ENCODE peak calls at places on chromosomes 5 and 9, in seven cellular contexts. One of them, this sample, is unnamed. For H3K4me1 and H3K9me3, the result is how much of the 10 kb centered on the place peaks cover.

GRCh38 chr5:172866802-172867748 is 33.0 kb downstream of the ERGIC1 start:
- DNase-seq in endothelial cell of umbilical vein: no peak
- DNase-seq in A549: no peak
- DNase-seq in neuronal stem cell: no peak
- DNase-seq in pancreas: peak
- DNase-seq in CD4-positive, CD25-positive, alpha-beta regulatory T cell: no peak
- DNase-seq in body of pancreas: no peak
- DNase-seq in this sample: no peak

GRCh38 chr9:122346478-122347347 is 24.1 kb upstream of the PTGS1 start:
- DNase-seq in endothelial cell of umbilical vein: peak
- DNase-seq in body of pancreas: peak
- DNase-seq in neuronal stem cell: no peak
- DNase-seq in A549: no peak
- DNase-seq in CD4-positive, CD25-positive, alpha-beta regulatory T cell: peak
- DNase-seq in pancreas: peak
- DNase-seq in this sample: no peak

GRCh38 chr5:16726538-16726946 is 109.7 kb upstream of the RETREG1 start:
- DNase-seq in neuronal stem cell: no peak
- DNase-seq in endothelial cell of umbilical vein: peak
- DNase-seq in body of pancreas: no peak
- DNase-seq in pancreas: no peak
- DNase-seq in CD4-positive, CD25-positive, alpha-beta regulatory T cell: peak
- DNase-seq in A549: no peak
- DNase-seq in this sample: no peak

GRCh38 chr9:69549310-69550202 is 122.6 kb downstream of the APBA1 start:
- DNase-seq in CD4-positive, CD25-positive, alpha-beta regulatory T cell: peak
- DNase-seq in endothelial cell of umbilical vein: peak
- DNase-seq in body of pancreas: peak
- DNase-seq in pancreas: no peak
- DNase-seq in neuronal stem cell: no peak
- DNase-seq in A549: peak
- DNase-seq in this sample: no peak

GRCh38 chr5:108102463-108102862 is 279.4 kb downstream of the FBXL17 start:
- DNase-seq in body of pancreas: no peak
- DNase-seq in CD4-positive, CD25-positive, alpha-beta regulatory T cell: no peak
- DNase-seq in neuronal stem cell: no peak
- DNase-seq in endothelial cell of umbilical vein: no peak
- DNase-seq in pancreas: no peak
- DNase-seq in A549: no peak
- DNase-seq in this sample: no peak

GRCh38 chr5:37841223-37841622 is 1.4 kb upstream of the GDNF start:
- DNase-seq in endothelial cell of umbilical vein: peak
- DNase-seq in A549: no peak
- DNase-seq in CD4-positive, CD25-positive, alpha-beta regulatory T cell: no peak
- DNase-seq in body of pancreas: no peak
- DNase-seq in pancreas: no peak
- DNase-seq in neuronal stem cell: no peak
- DNase-seq in this sample: no peak

GRCh38 chr5:19891658-19892057 is 96.3 kb downstream of the CDH18 start:
- DNase-seq in A549: no peak
- DNase-seq in CD4-positive, CD25-positive, alpha-beta regulatory T cell: no peak
- DNase-seq in neuronal stem cell: no peak
- DNase-seq in pancreas: no peak
- DNase-seq in body of pancreas: no peak
- DNase-seq in endothelial cell of umbilical vein: no peak
- DNase-seq in this sample: no peak

GRCh38 chr9:23447166-23447565 is 378.9 kb downstream of the ELAVL2 start:
- DNase-seq in A549: no peak
- DNase-seq in body of pancreas: no peak
- DNase-seq in neuronal stem cell: no peak
- DNase-seq in endothelial cell of umbilical vein: peak
- DNase-seq in CD4-positive, CD25-positive, alpha-beta regulatory T cell: no peak
- DNase-seq in pancreas: no peak
- DNase-seq in this sample: no peak

GRCh38 chr5:6730407-6730806 is 17.2 kb downstream of the TENT4A start:
- DNase-seq in CD4-positive, CD25-positive, alpha-beta regulatory T cell: peak
- DNase-seq in neuronal stem cell: no peak
- DNase-seq in body of pancreas: no peak
- DNase-seq in endothelial cell of umbilical vein: no peak
- DNase-seq in pancreas: no peak
- DNase-seq in A549: no peak
- DNase-seq in this sample: no peak

GRCh38 chr9:116002624-116003023 is 151.0 kb upstream of the PAPPA start:
- DNase-seq in endothelial cell of umbilical vein: no peak
- DNase-seq in neuronal stem cell: no peak
- DNase-seq in pancreas: no peak
- DNase-seq in body of pancreas: no peak
- DNase-seq in CD4-positive, CD25-positive, alpha-beta regulatory T cell: no peak
- DNase-seq in A549: peak
- DNase-seq in this sample: no peak

GRCh38 chr9:35732185-35733108 is at the start of the genes CREB3 and TLN1:
- DNase-seq in pancreas: peak
- DNase-seq in CD4-positive, CD25-positive, alpha-beta regulatory T cell: peak
- DNase-seq in body of pancreas: peak
- DNase-seq in endothelial cell of umbilical vein: peak
- DNase-seq in A549: peak
- DNase-seq in neuronal stem cell: peak
- DNase-seq in this sample: peak

GRCh38 chr5:158943569-158943968 is 156.1 kb downstream of the EBF1 start:
- DNase-seq in pancreas: no peak
- DNase-seq in body of pancreas: no peak
- DNase-seq in A549: no peak
- DNase-seq in endothelial cell of umbilical vein: no peak
- DNase-seq in CD4-positive, CD25-positive, alpha-beta regulatory T cell: no peak
- DNase-seq in neuronal stem cell: no peak
- DNase-seq in this sample: no peak

GRCh38 chr9:104841601-104842106 is 77.7 kb downstream of the NIPSNAP3B start:
- DNase-seq in neuronal stem cell: no peak
- DNase-seq in A549: no peak
- DNase-seq in endothelial cell of umbilical vein: no peak
- DNase-seq in CD4-positive, CD25-positive, alpha-beta regulatory T cell: no peak
- DNase-seq in pancreas: no peak
- DNase-seq in body of pancreas: no peak
- DNase-seq in this sample: no peak

GRCh38 chr5:123673107-123673506 is 161.1 kb downstream of the CSNK1G3 start:
- DNase-seq in CD4-positive, CD25-positive, alpha-beta regulatory T cell: no peak
- DNase-seq in pancreas: no peak
- DNase-seq in A549: peak
- DNase-seq in endothelial cell of umbilical vein: peak
- DNase-seq in body of pancreas: no peak
- DNase-seq in neuronal stem cell: no peak
- DNase-seq in this sample: no peak

DNA sequence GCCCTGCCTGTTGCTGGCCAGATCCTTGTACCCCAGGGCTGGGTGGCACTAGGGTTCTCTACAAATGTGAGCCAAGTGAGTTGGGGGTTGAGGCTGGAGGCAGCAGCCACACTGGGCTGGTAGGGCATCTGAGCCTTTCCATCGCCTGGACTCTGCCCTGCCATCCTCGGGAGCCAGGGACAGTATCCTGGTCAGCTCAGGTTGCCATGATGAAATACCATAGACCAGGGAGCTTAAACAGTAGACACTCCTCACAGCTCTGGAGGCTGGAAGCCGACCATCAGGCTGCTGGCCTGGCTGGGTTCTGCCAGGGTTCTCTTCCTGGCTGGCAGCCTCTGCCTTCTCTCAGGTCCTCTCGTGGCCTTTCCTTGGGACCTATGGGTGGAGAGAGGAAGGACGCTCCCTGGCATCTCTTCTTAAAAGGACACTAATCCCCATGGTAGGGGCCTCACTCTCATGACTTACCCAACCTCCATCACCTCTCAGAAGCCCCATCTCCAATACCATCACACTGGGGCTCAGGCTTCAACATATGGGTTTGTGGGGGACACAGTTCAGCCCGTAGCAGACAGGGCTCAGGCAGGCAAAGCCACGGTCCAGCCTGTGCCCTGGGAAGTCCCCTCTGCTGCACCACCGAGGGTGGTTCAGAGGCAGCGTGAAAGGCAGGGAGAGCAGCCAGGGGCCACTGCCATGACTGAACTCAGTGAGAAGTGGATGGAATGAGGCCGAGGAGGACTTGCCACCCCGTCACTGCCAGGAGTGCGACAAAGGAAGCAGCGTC is 50.1 kb downstream of the HMCN2 start:
- DNase-seq in A549: no peak
- DNase-seq in CD4-positive, CD25-positive, alpha-beta regulatory T cell: no peak
- DNase-seq in endothelial cell of umbilical vein: no peak
- DNase-seq in body of pancreas: no peak
- DNase-seq in pancreas: no peak
- DNase-seq in neuronal stem cell: no peak
- DNase-seq in this sample: no peak
- H3K4me1 ChIP-seq in A549: under half
- H3K4me1 ChIP-seq in CD4-positive, CD25-positive, alpha-beta regulatory T cell: under half
- H3K4me1 ChIP-seq in endothelial cell of umbilical vein: under half
- H3K4me1 ChIP-seq in body of pancreas: under half
- H3K4me1 ChIP-seq in pancreas: under half
- H3K4me1 ChIP-seq in neuronal stem cell: under half
- H3K4me1 ChIP-seq in this sample: under half

DNA sequence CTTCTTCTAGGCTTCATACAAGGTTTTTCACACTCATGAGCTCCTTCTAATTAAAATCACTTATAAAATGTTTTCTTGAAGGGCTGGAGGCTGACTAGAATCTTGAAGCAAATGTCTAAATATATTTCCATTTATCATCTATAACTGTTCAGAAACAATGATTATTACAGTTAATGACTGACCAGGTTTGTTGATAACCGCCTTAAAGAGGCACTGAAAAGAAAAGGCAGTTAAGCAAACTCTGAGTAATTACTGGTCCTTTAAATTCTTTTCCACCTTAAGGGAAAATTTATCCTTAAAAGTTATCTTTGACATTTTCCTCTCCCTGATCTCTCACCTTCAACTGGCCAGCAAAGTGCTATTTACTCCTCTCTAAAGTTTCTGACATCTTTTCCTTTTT is 43.2 kb downstream of the RICTOR start:
- DNase-seq in body of pancreas: no peak
- DNase-seq in CD4-positive, CD25-positive, alpha-beta regulatory T cell: no peak
- DNase-seq in endothelial cell of umbilical vein: no peak
- DNase-seq in neuronal stem cell: no peak
- DNase-seq in A549: no peak
- DNase-seq in pancreas: no peak
- DNase-seq in this sample: no peak
- H3K9me3 ChIP-seq in body of pancreas: under half
- H3K9me3 ChIP-seq in CD4-positive, CD25-positive, alpha-beta regulatory T cell: under half
- H3K9me3 ChIP-seq in endothelial cell of umbilical vein: under half
- H3K9me3 ChIP-seq in neuronal stem cell: under half
- H3K9me3 ChIP-seq in A549: under half
- H3K9me3 ChIP-seq in pancreas: under half
- H3K9me3 ChIP-seq in this sample: under half

GRCh38 chr5:126871441-126871840 is 94.5 kb downstream of the LMNB1 start:
- DNase-seq in neuronal stem cell: no peak
- DNase-seq in endothelial cell of umbilical vein: no peak
- DNase-seq in body of pancreas: no peak
- DNase-seq in pancreas: no peak
- DNase-seq in A549: no peak
- DNase-seq in CD4-positive, CD25-positive, alpha-beta regulatory T cell: no peak
- DNase-seq in this sample: no peak
- H3K4me1 ChIP-seq in neuronal stem cell: under half
- H3K4me1 ChIP-seq in endothelial cell of umbilical vein: under half
- H3K4me1 ChIP-seq in body of pancreas: under half
- H3K4me1 ChIP-seq in pancreas: under half
- H3K4me1 ChIP-seq in A549: under half
- H3K4me1 ChIP-seq in CD4-positive, CD25-positive, alpha-beta regulatory T cell: under half
- H3K4me1 ChIP-seq in this sample: under half

GRCh38 chr5:1051366-1051720 is 42.7 kb downstream of the NKD2 start:
- DNase-seq in pancreas: no peak
- DNase-seq in A549: no peak
- DNase-seq in body of pancreas: no peak
- DNase-seq in CD4-positive, CD25-positive, alpha-beta regulatory T cell: no peak
- DNase-seq in neuronal stem cell: no peak
- DNase-seq in endothelial cell of umbilical vein: no peak
- DNase-seq in this sample: no peak
- H3K9me3 ChIP-seq in pancreas: under half
- H3K9me3 ChIP-seq in A549: under half
- H3K9me3 ChIP-seq in body of pancreas: under half
- H3K9me3 ChIP-seq in CD4-positive, CD25-positive, alpha-beta regulatory T cell: under half
- H3K9me3 ChIP-seq in neuronal stem cell: under half
- H3K9me3 ChIP-seq in endothelial cell of umbilical vein: under half
- H3K9me3 ChIP-seq in this sample: under half

GRCh38 chr5:56343988-56344387 is 110.9 kb upstream of the ANKRD55 start:
- DNase-seq in body of pancreas: no peak
- DNase-seq in CD4-positive, CD25-positive, alpha-beta regulatory T cell: no peak
- DNase-seq in A549: no peak
- DNase-seq in endothelial cell of umbilical vein: no peak
- DNase-seq in pancreas: no peak
- DNase-seq in neuronal stem cell: no peak
- DNase-seq in this sample: no peak

GRCh38 chr5:56346717-56347116 is 113.6 kb upstream of the ANKRD55 start:
- DNase-seq in pancreas: no peak
- DNase-seq in neuronal stem cell: no peak
- DNase-seq in body of pancreas: no peak
- DNase-seq in endothelial cell of umbilical vein: no peak
- DNase-seq in CD4-positive, CD25-positive, alpha-beta regulatory T cell: no peak
- DNase-seq in A549: no peak
- DNase-seq in this sample: no peak

GRCh38 chr5:56345352-56345751 is 112.2 kb upstream of the ANKRD55 start:
- DNase-seq in pancreas: no peak
- DNase-seq in body of pancreas: no peak
- DNase-seq in endothelial cell of umbilical vein: peak
- DNase-seq in A549: no peak
- DNase-seq in CD4-positive, CD25-positive, alpha-beta regulatory T cell: no peak
- DNase-seq in neuronal stem cell: no peak
- DNase-seq in this sample: no peak

GRCh38 chr5:56344594-56344993 is 111.5 kb upstream of the ANKRD55 start:
- DNase-seq in CD4-positive, CD25-positive, alpha-beta regulatory T cell: no peak
- DNase-seq in neuronal stem cell: no peak
- DNase-seq in endothelial cell of umbilical vein: no peak
- DNase-seq in body of pancreas: no peak
- DNase-seq in pancreas: no peak
- DNase-seq in A549: no peak
- DNase-seq in this sample: no peak

GRCh38 chr5:56346044-56346710 is 113.0 kb upstream of the ANKRD55 start:
- DNase-seq in pancreas: no peak
- DNase-seq in body of pancreas: no peak
- DNase-seq in CD4-positive, CD25-positive, alpha-beta regulatory T cell: no peak
- DNase-seq in A549: no peak
- DNase-seq in neuronal stem cell: no peak
- DNase-seq in endothelial cell of umbilical vein: no peak
- DNase-seq in this sample: no peak
- H3K4me1 ChIP-seq in pancreas: under half
- H3K4me1 ChIP-seq in body of pancreas: under half
- H3K4me1 ChIP-seq in CD4-positive, CD25-positive, alpha-beta regulatory T cell: under half
- H3K4me1 ChIP-seq in A549: under half
- H3K4me1 ChIP-seq in neuronal stem cell: under half
- H3K4me1 ChIP-seq in endothelial cell of umbilical vein: under half
- H3K4me1 ChIP-seq in this sample: under half

This sample was measured in CD8-positive, alpha-beta T cell.